ENCODE peak calls at places on chromosomes 2 and 18, in four cellular contexts. D is HepG2, A is K562, N is WTC11. Y is an unnamed sample.

GRCh38 chr2:69677914-69678313 is 34.4 kb upstream of the AAK1 start:
- DNase-seq in D (no peak), N (no peak), A (no peak), Y (no peak)

GRCh38 chr2:27247893-27248292 is 15.0 kb downstream of the SLC30A3 start:
- DNase-seq in D (no peak), A (no peak), N (no peak), Y (no peak)

GRCh38 chr2:180196419-180196977 is 189.4 kb upstream of the CWC22 start:
- DNase-seq in N (no peak), D (no peak), A (no peak), Y (no peak)

GRCh38 chr2:110101280-110101844 is 14.3 kb downstream of the MALL start:
- DNase-seq in A (no peak), N (no peak), D (peak), Y (peak)

GRCh38 chr2:1993711-1994682 is 249.7 kb upstream of the PXDN start:
- DNase-seq in A (no peak), N (no peak), D (no peak), Y (no peak)

GRCh38 chr2:186540971-186541370 is 48.9 kb upstream of the ITGAV start:
- DNase-seq in D (no peak), N (no peak), A (no peak), Y (no peak)

GRCh38 chr2:147867050-147867449 is 22.2 kb downstream of the ACVR2A start:
- DNase-seq in A (no peak), D (no peak), N (no peak), Y (no peak)

GRCh38 chr2:127498386-127498785 is 27.9 kb downstream of the IWS1 start:
- DNase-seq in N (no peak), A (no peak), D (peak), Y (peak)

GRCh38 chr2:118372876-118373597 is 284.8 kb downstream of the INSIG2 start:
- DNase-seq in D (no peak), A (no peak), N (no peak), Y (no peak)

GRCh38 chr18:23032030-23032582 is 99.0 kb downstream of the RBBP8 start:
- DNase-seq in N (no peak), D (no peak), A (no peak), Y (no peak)

GRCh38 chr2:8803658-8804379 is 33.6 kb downstream of the KIDINS220 start:
- DNase-seq in D (peak), A (peak), N (no peak), Y (peak)

GRCh38 chr2:1739961-1740713 is 4.2 kb downstream of the PXDN start:
- DNase-seq in A (no peak), D (no peak), N (no peak), Y (no peak)

GRCh38 chr2:119013640-119014039 is 71.6 kb downstream of the MARCO start:
- DNase-seq in N (no peak), D (no peak), A (no peak), Y (no peak)

GRCh38 chr2:134258684-134259408 is 5.0 kb downstream of the MGAT5 start:
- DNase-seq in A (no peak), N (no peak), D (no peak), Y (no peak)

GRCh38 chr2:134262666-134263065 is 8.8 kb downstream of the MGAT5 start:
- DNase-seq in D (no peak), A (no peak), N (no peak), Y (no peak)

GRCh38 chr2:134259571-134259970 is 5.7 kb downstream of the MGAT5 start:
- DNase-seq in A (no peak), N (no peak), D (no peak), Y (no peak)

GRCh38 chr2:134260726-134261125 is 6.9 kb downstream of the MGAT5 start:
- DNase-seq in D (no peak), N (no peak), A (no peak), Y (no peak)

GRCh38 chr2:134261398-134262131 is 7.7 kb downstream of the MGAT5 start:
- DNase-seq in A (no peak), D (no peak), N (no peak), Y (no peak)
- TF ChIP-seq NR3C1 in A (no peak), D (no peak), N (no peak), Y (no peak)

DNA sequence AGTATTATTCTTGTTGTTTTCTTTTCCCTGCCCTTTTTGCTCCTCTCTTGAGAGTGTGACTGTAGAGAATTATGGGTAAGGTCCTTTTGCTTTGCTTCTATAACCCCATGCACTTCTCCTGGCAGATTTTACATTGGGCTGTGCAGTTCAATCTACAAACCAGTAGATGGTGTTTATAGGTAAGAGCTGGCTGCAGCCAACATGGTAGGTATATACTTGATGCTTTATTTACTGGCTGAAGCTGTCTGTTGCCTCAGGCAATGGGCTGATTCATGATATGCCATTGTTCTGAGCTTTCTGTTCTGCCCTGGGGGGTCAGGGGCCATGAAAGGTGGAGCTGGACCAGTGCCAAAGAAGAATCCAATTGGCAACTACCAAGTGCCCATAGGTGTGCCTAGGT is 48.3 kb upstream of the MYL1 start:
- DNase-seq in N (no peak), A (no peak), D (peak), Y (peak)
- TF ChIP-seq ESRRA in N (no peak), A (no peak), D (no peak), Y (no peak)

GRCh38 chr18:11518788-11519685 is 90.4 kb upstream of the SLC35G4 start:
- DNase-seq in A (peak), N (peak), D (peak), Y (peak)
- TF ChIP-seq NR3C1 in A (no peak), N (no peak), D (no peak), Y (no peak)

DNA sequence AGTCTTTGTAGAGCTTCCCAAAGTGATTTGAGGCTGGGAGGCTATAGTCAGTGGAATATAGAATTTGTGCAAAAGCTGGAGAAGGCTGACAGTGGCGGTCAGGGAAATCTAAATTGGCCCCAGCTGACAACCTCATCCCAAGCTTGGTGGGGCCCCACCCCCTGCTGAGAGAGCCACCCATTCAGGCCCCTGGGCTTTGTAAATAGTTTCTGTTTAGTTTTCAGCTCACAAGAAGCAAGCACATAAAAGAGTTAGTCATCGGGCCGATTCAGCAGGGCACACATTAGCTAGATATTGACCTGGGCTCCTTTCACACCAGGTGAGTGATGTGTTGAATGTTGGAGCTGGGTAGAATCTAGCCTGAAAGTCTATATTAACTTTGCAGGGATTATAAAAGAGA is 227.1 kb downstream of the VAPA start:
- DNase-seq in A (no peak), N (no peak), D (peak), Y (peak)
- TF ChIP-seq ESRRA in A (no peak), N (no peak), D (no peak), Y (no peak)

GRCh38 chr2:235587202-235587601 is 93.4 kb downstream of the AGAP1 start:
- DNase-seq in N (no peak), A (no peak), D (no peak), Y (no peak)
- TF ChIP-seq NR3C1 in N (no peak), A (no peak), D (no peak), Y (no peak)

DNA sequence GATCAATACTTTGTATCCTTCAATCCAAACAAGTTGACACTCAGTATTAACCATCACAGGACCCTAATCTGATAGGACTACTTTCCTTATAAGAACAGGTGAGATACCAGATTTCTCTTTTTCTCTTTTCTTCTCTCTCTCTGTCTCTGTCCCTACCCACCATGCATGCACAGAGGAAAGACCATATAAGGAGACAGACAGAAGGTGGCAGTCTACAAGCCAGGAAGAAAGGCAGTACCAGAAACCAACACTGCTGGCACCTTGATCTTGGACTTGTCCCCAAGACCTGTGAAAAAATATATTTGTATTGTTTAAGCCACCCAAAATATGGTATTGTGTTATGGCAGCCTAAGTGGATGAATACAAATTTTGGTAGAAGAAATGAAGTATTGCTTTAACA is 156.2 kb upstream of the KCNH7 start:
- DNase-seq in A (no peak), N (no peak), D (no peak), Y (no peak)
- TF ChIP-seq ESRRA in A (no peak), N (no peak), D (no peak), Y (no peak)

Y was measured in A549.